ENCODE peak calls at places on chromosomes 16 and 17, in ten cellular contexts. J is heart right ventricle, O is MM.1S, B is A549, E is transverse colon, U is body of pancreas, P is MCF 10A, D is breast epithelium, A is AG04450, X is cardiac muscle cell. V is an unnamed sample.
A peak's percentile ranks its signal among the peaks of the same experiment; 100 is the strongest.

GRCh38 chr17:10879110-10879509 is 41.2 kb upstream of the PIRT start:
- DNase-seq in X (peak; percentile 4), J (no peak), E (peak; percentile 59), P (no peak), B (no peak), O (no peak), U (no peak), D (no peak), A (no peak), V (no peak)

GRCh38 chr16:85136705-85137322 is 24.5 kb upstream of the CIBAR2 start:
- DNase-seq in P (no peak), A (no peak), D (no peak), E (peak; percentile 35), B (no peak), O (no peak), J (peak; percentile 53), U (peak; percentile 46), X (peak; percentile 74), V (no peak)

GRCh38 chr16:52439171-52439701 is 107.7 kb downstream of the TOX3 start:
- DNase-seq in U (no peak), E (no peak), O (no peak), A (no peak), D (no peak), X (no peak), P (no peak), B (no peak), J (no peak), V (no peak)

GRCh38 chr16:53737563-53737962 is 33.6 kb downstream of the FTO start:
- DNase-seq in X (no peak), O (no peak), P (no peak), D (no peak), J (no peak), B (no peak), U (no peak), A (no peak), E (no peak), V (no peak)

GRCh38 chr17:72756256-72756655 is 336.2 kb downstream of the SLC39A11 start:
- DNase-seq in A (no peak), D (no peak), O (no peak), J (no peak), P (no peak), U (no peak), E (no peak), B (no peak), X (no peak), V (no peak)

GRCh38 chr17:61237275-61237674 is 162.4 kb upstream of the TBX2 start:
- DNase-seq in U (no peak), E (no peak), B (no peak), D (no peak), X (no peak), J (no peak), O (no peak), A (no peak), P (no peak), V (no peak)

GRCh38 chr17:57477483-57478357 is 221.4 kb downstream of the MSI2 start:
- DNase-seq in B (no peak), D (no peak), O (no peak), A (no peak), P (no peak), U (no peak), E (no peak), J (no peak), X (no peak), V (no peak)

GRCh38 chr17:80969030-80969673 is 22.5 kb upstream of the CHMP6 start:
- DNase-seq in P (no peak), A (no peak), J (no peak), D (no peak), O (no peak), E (no peak), X (no peak), U (peak; percentile 49), B (no peak), V (no peak)

GRCh38 chr16:1981398-1981836 is at the start of gene NOXO1:
- DNase-seq in U (no peak), O (no peak), D (no peak), E (peak; percentile 80), B (no peak), A (no peak), J (no peak), P (no peak), X (no peak), V (no peak)

GRCh38 chr16:1980770-1981087 is 540 bp downstream of the NOXO1 start:
- DNase-seq in X (no peak), O (no peak), U (no peak), B (no peak), J (no peak), D (no peak), A (no peak), P (no peak), E (no peak), V (no peak)

GRCh38 chr16:1983053-1983543 is 895 bp upstream of the GFER start:
- DNase-seq in E (no peak), P (no peak), U (no peak), A (no peak), J (no peak), D (no peak), X (no peak), B (no peak), O (no peak), V (no peak)

GRCh38 chr16:1983544-1984346 is at the start of gene GFER:
- DNase-seq in X (peak; percentile 97), P (peak; percentile 82), U (peak; percentile 92), J (peak; percentile 88), A (peak; percentile 72), E (peak; percentile 92), B (peak; percentile 94), O (peak; percentile 90), D (no peak), V (peak; percentile 83)

DNA sequence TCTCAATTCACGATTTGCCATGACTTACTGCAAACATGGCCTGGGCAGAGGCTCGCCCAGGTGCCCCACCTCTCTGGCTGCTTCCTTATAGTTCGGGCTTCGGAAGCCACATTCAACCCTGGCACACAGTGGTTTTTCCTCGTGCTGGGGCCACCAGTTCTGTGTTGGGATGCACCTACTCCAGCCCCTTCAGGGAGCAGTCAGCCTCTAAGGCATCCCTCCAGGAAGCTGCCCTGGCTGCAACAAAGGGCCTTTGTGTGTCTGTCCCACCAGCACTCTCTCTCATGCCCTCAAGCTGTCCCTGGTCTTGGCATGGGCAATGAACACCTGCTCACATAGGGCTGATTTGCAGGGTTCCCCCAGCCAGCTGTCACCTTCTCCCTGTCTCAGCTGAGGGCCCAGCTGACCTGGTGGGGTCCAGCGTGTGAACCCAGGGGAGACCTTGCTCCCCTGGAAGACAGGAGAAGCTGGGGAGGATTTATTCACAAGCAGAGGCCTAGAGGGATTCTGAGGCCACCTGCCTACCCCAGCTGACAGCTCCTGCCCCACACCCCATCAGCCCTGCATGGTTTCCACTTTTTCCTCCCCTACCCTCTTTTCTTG is 804 bp upstream of the NOXO1 start:
- DNase-seq in B (no peak), O (no peak), D (no peak), J (no peak), A (no peak), E (peak; percentile 78), P (no peak), U (peak; percentile 49), X (no peak), V (no peak)
- TF ChIP-seq CTCF in B (no peak), O (no peak), D (no peak), J (no peak), A (no peak), E (no peak), P (no peak), U (no peak), X (no peak), V (no peak)

DNA sequence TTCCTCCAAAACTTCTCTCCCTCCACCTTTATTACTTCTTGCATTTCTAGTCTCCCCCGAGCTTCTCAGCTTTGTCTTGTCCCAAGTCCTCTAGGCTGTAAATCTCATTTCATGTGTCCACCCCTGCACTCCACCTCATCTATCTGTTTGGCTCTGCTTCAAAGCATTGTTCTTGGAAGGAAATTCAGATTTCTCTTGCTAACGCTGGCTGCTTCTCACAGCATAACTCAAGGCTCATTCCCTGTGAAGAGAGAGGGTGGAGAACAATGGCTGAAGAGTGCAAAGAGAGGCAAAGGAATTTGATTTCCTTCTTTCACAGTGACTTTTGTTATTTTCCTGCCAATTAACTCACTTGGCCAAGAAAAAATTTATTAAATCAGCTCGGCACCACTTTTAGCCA is 476.5 kb downstream of the TMEM114 start:
- DNase-seq in X (no peak), O (no peak), J (peak; percentile 8), D (no peak), B (no peak), P (no peak), E (no peak), A (no peak), U (no peak), V (no peak)
- TF ChIP-seq CTCF in X (no peak), O (no peak), J (no peak), D (no peak), B (no peak), P (no peak), E (no peak), A (no peak), U (no peak), V (no peak)

GRCh38 chr17:18141210-18141803 is 32.8 kb downstream of the MYO15A start:
- DNase-seq in U (peak; percentile 42), E (no peak), J (peak; percentile 46), X (peak; percentile 64), P (peak; percentile 71), D (no peak), O (peak; percentile 60), B (peak; percentile 65), A (no peak), V (peak; percentile 22)

GRCh38 chr17:18139092-18139491 is 30.5 kb downstream of the MYO15A start:
- DNase-seq in P (no peak), X (no peak), E (no peak), U (no peak), O (no peak), B (no peak), A (no peak), J (no peak), D (no peak), V (no peak)

GRCh38 chr17:18140648-18141047 is 32.1 kb downstream of the MYO15A start:
- DNase-seq in B (no peak), P (no peak), D (no peak), X (no peak), U (no peak), A (no peak), E (no peak), O (peak; percentile 4), J (no peak), V (no peak)

GRCh38 chr17:18139498-18139897 is 30.9 kb downstream of the MYO15A start:
- DNase-seq in U (no peak), D (no peak), J (no peak), O (no peak), E (no peak), X (no peak), B (no peak), P (no peak), A (no peak), V (no peak)

DNA sequence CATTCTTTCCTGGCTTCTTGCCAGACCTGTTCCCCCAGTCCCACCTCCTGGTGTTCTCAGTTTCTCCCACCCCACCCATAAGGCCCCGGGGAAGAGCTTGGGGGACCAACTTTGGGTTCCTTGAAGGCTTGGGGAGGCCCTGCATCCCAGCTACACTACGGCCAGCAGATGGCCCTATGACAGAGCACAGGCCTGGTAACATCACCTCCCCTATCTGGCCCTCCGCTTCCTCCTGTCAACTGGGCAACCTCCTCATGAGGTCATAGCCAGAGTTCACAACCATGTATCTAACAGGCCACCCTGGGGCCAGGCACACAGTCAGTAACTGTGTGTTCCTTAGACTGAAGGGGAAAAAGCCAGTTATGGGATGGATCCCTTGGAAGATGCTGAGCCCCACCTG is 31.4 kb downstream of the MYO15A start:
- DNase-seq in O (no peak), X (peak; percentile 36), A (no peak), U (no peak), E (no peak), B (peak; percentile 41), P (no peak), J (no peak), D (no peak), V (no peak)
- TF ChIP-seq CTCF in O (no peak), X (peak; percentile 47), A (peak; percentile 44), U (no peak), E (no peak), B (peak; percentile 26), P (no peak), J (no peak), D (no peak), V (peak; percentile 17)

GRCh38 chr16:11915644-11916523 is at the start of gene GSPT1:
- DNase-seq in J (peak; percentile 100), E (peak; percentile 99), U (peak; percentile 98), O (peak; percentile 99), P (peak; percentile 98), D (peak; percentile 99), A (peak; percentile 94), B (peak; percentile 92), X (peak; percentile 99), V (peak; percentile 94)
- TF ChIP-seq CTCF in J (no peak), E (peak; percentile 20), U (no peak), O (peak; percentile 6), P (no peak), D (peak; percentile 81), A (no peak), B (no peak), X (no peak), V (no peak)

V was measured in AG09319.